ENCODE peak calls at places on chromosomes 11 and 22, in ten cellular contexts. R is dorsolateral prefrontal cortex, X is OCI-LY7, P is body of pancreas, E is RWPE1, S is endothelial cell, D is IMR-90, Q is nephron progenitor cell, U is BJ, T is transverse colon. J is an unnamed sample.

GRCh38 chr11:12546660-12547059 is 127.6 kb upstream of the TEAD1 start:
- DNase-seq in R (no peak), D (no peak), T (no peak), X (no peak), E (no peak), S (no peak), P (no peak), U (no peak), Q (no peak), J (peak; percentile 40)

GRCh38 chr11:112835556-112835955 is 125.7 kb upstream of the NCAM1 start:
- DNase-seq in D (no peak), T (no peak), P (no peak), R (no peak), U (no peak), S (no peak), E (no peak), X (no peak), Q (peak; percentile 13), J (no peak)

GRCh38 chr22:45072322-45072903 is 62.6 kb upstream of the PHF21B start:
- DNase-seq in T (no peak), E (peak; percentile 86), D (peak; percentile 81), Q (peak; percentile 40), P (no peak), S (no peak), R (peak; percentile 86), X (no peak), U (peak; percentile 20), J (no peak)

GRCh38 chr11:16846305-16846704 is 107.9 kb downstream of the C11orf58 start:
- DNase-seq in P (no peak), E (no peak), T (no peak), D (no peak), S (no peak), X (no peak), U (no peak), R (no peak), Q (no peak), J (no peak)

GRCh38 chr11:72924568-72925190 is 110.5 kb downstream of the ATG16L2 start:
- DNase-seq in S (no peak), R (no peak), P (no peak), E (peak; percentile 28), Q (no peak), T (no peak), X (peak; percentile 53), D (peak; percentile 57), U (no peak), J (no peak)

GRCh38 chr11:113632981-113633380 is 73.1 kb downstream of the TMPRSS5 start:
- DNase-seq in E (no peak), Q (no peak), S (no peak), U (no peak), T (no peak), D (no peak), X (no peak), P (no peak), R (no peak), J (no peak)

GRCh38 chr11:60880189-60880588 is 12.8 kb downstream of the ZP1 start:
- DNase-seq in Q (no peak), D (no peak), E (no peak), P (no peak), R (no peak), S (no peak), U (no peak), X (no peak), T (no peak), J (no peak)

GRCh38 chr11:16945671-16946469 is 68.3 kb downstream of the PLEKHA7 start:
- DNase-seq in D (peak; percentile 34), T (peak; percentile 76), U (no peak), R (peak; percentile 62), P (peak; percentile 79), Q (peak; percentile 55), X (peak; percentile 45), S (peak; percentile 73), E (peak; percentile 73), J (no peak)

GRCh38 chr11:30015725-30016449 is 943 bp downstream of the KCNA4 start:
- DNase-seq in S (no peak), E (no peak), X (no peak), D (no peak), Q (no peak), P (no peak), T (no peak), R (no peak), U (no peak), J (no peak)

GRCh38 chr11:111604392-111605009 is 2.3 kb downstream of the SIK2 start:
- DNase-seq in X (peak; percentile 67), D (peak; percentile 45), U (no peak), R (no peak), E (peak; percentile 29), P (no peak), S (no peak), Q (peak; percentile 9), T (no peak), J (no peak)

GRCh38 chr11:16778286-16778685 is 39.8 kb downstream of the C11orf58 start:
- DNase-seq in T (no peak), X (no peak), R (no peak), P (no peak), S (no peak), D (no peak), E (no peak), U (no peak), Q (no peak), J (no peak)

GRCh38 chr11:95148421-95148820 is 58.8 kb downstream of the ENDOD1 start:
- DNase-seq in U (no peak), T (no peak), S (no peak), P (no peak), E (no peak), X (no peak), Q (no peak), D (no peak), R (no peak), J (no peak)

GRCh38 chr11:72037554-72038311 is 39.0 kb downstream of the IL18BP start:
- DNase-seq in T (no peak), U (no peak), Q (no peak), P (no peak), R (no peak), S (no peak), E (no peak), D (no peak), X (peak; percentile 89), J (no peak)

GRCh38 chr11:69292221-69292648 is 1.7 kb upstream of the MYEOV start:
- DNase-seq in E (no peak), S (peak; percentile 53), X (peak; percentile 52), T (peak; percentile 50), U (no peak), R (no peak), Q (peak; percentile 61), P (peak; percentile 45), D (no peak), J (no peak)

GRCh38 chr11:67482275-67482735 is 521 bp upstream of the AIP start:
- DNase-seq in X (no peak), D (no peak), U (no peak), Q (no peak), R (no peak), S (no peak), T (no peak), P (no peak), E (peak; percentile 14), J (no peak)

GRCh38 chr11:1371836-1372465 is 17.8 kb upstream of the BRSK2 start:
- DNase-seq in D (no peak), U (no peak), Q (no peak), T (no peak), X (no peak), P (no peak), E (no peak), R (no peak), S (no peak), J (no peak)

GRCh38 chr11:69330330-69330729 is 36.4 kb downstream of the MYEOV start:
- DNase-seq in T (no peak), E (no peak), Q (no peak), U (no peak), R (no peak), S (no peak), P (no peak), D (no peak), X (no peak), J (no peak)

GRCh38 chr11:504053-504993 is 2.7 kb downstream of the RNH1 start:
- DNase-seq in E (peak; percentile 49), S (no peak), D (no peak), Q (no peak), P (no peak), R (no peak), T (peak; percentile 38), X (no peak), U (no peak), J (peak; percentile 95)

GRCh38 chr11:78416285-78417174 is 1.1 kb downstream of the GAB2 start:
- DNase-seq in X (peak; percentile 75), S (peak; percentile 81), T (peak; percentile 86), U (peak; percentile 51), R (peak; percentile 91), Q (peak; percentile 78), D (peak; percentile 87), E (peak; percentile 50), P (peak; percentile 84), J (peak; percentile 87)
- TF ChIP-seq CTCF in X (peak; percentile 79), S (peak; percentile 69), T (peak; percentile 49), U (peak; percentile 63), R (peak; percentile 67), Q (peak; percentile 44), D (peak; percentile 64), E (peak; percentile 48), P (peak; percentile 26), J (no peak)

GRCh38 chr11:46458491-46458890 is 66.9 kb upstream of the CHRM4 start:
- DNase-seq in T (no peak), S (no peak), X (no peak), Q (no peak), E (no peak), D (no peak), P (no peak), U (no peak), R (no peak), J (no peak)
- TF ChIP-seq CTCF in T (no peak), S (no peak), X (no peak), Q (no peak), E (no peak), D (no peak), P (no peak), U (no peak), R (no peak), J (no peak)

DNA sequence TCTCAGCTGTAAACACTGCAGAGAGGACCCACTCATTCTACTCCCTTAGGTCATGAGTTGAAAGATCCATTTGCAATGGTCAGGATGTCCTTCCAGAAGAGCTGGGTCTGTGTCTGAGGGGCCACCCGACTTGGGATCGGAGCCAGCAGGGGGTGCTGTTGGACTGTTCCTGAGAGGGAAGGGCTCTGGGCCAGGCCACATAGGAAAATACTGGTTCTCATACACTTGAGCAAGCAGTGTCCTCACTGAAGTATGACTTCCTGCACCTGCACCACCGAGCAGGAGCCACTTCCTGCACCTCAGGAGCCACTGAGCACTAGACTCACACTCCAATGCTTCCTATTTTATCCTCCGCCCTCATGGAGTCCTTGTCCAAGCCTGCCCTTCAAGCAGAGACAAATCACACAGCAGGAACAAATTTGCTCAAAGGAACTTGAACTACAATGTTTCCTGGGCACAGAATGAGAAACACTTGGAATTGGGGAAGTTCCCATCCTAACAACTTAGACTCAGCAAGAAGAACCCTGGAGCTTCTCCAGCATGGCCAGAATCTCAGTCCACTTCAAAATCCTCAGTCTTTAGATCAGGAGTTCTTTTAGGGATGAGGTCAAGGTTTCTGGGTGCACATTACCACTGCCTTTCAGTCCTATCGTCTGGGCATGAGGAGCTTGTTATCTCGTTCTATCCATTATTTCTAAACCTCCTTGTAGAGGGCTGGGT is 36.6 kb upstream of the VPREB1 start:
- DNase-seq in X (peak; percentile 98), Q (peak; percentile 89), R (no peak), P (peak; percentile 83), S (peak; percentile 87), U (no peak), D (peak; percentile 70), T (peak; percentile 80), E (peak; percentile 47), J (peak; percentile 89)
- TF ChIP-seq CTCF in X (peak; percentile 97), Q (peak; percentile 78), R (peak; percentile 59), P (peak; percentile 36), S (peak; percentile 66), U (peak; percentile 79), D (peak; percentile 79), T (peak; percentile 44), E (no peak), J (no peak)

GRCh38 chr11:62438641-62439040 is 19.8 kb downstream of the SCGB1A1 start:
- DNase-seq in Q (no peak), X (no peak), D (no peak), E (no peak), P (no peak), S (no peak), T (no peak), U (no peak), R (no peak), J (no peak)
- TF ChIP-seq CTCF in Q (no peak), X (no peak), D (no peak), E (no peak), P (no peak), S (no peak), T (no peak), U (no peak), R (no peak), J (no peak)